ENCODE peak calls at places on chromosomes 2 and 18, in seven cellular contexts. C is NB4; J is stomach; G is CD8-positive, alpha-beta T cell; U is heart left ventricle; I is right atrium auricular region; O is lower lobe of right lung. L is an unnamed sample.

GRCh38 chr18:39589496-39589895 is 2023.9 kb upstream of the CELF4 start:
- DNase-seq in G (no peak), C (no peak), O (no peak), J (no peak), U (no peak), I (no peak), L (no peak)

GRCh38 chr2:7053650-7054262 is 136.5 kb downstream of the RNF144A start:
- DNase-seq in O (no peak), U (no peak), I (no peak), C (no peak), J (no peak), G (no peak), L (no peak)

GRCh38 chr18:49059028-49059670 is 108.4 kb upstream of the SMAD7 start:
- DNase-seq in C (peak), G (no peak), O (no peak), I (no peak), U (no peak), J (no peak), L (peak)

GRCh38 chr18:35861367-35862114 is 110.9 kb upstream of the RMP24 start:
- DNase-seq in C (no peak), I (peak), O (no peak), G (no peak), U (no peak), J (no peak), L (no peak)

GRCh38 chr2:88669371-88670214 is 21.9 kb upstream of the RPIA start:
- DNase-seq in G (no peak), U (no peak), C (peak), I (no peak), J (peak), O (no peak), L (peak)

GRCh38 chr2:191051825-191052778 is 38.1 kb upstream of the STAT1 start:
- DNase-seq in C (peak), U (no peak), J (no peak), G (no peak), I (no peak), O (no peak), L (peak)

GRCh38 chr2:226760412-226761194 is 39.0 kb downstream of the IRS1 start:
- DNase-seq in I (no peak), U (no peak), C (peak), O (no peak), G (no peak), J (no peak), L (peak)

GRCh38 chr2:190722061-190722759 is 73.3 kb downstream of the NAB1 start:
- DNase-seq in I (no peak), J (no peak), O (no peak), G (no peak), U (no peak), C (no peak), L (no peak)

GRCh38 chr18:37450434-37451133 is 115.0 kb downstream of the CELF4 start:
- DNase-seq in J (no peak), C (no peak), O (no peak), I (no peak), G (no peak), U (no peak), L (no peak)

GRCh38 chr2:44148997-44149396 is 19.7 kb upstream of the PPM1B start:
- DNase-seq in U (no peak), O (no peak), G (no peak), C (peak), J (no peak), I (no peak), L (no peak)

GRCh38 chr2:146677280-146677679 is 1167.5 kb upstream of the ACVR2A start:
- DNase-seq in I (no peak), O (no peak), U (no peak), C (no peak), G (no peak), J (no peak), L (peak)

GRCh38 chr2:212845941-212846340 is 305.5 kb downstream of the IKZF2 start:
- DNase-seq in J (no peak), U (no peak), G (no peak), I (no peak), O (no peak), C (no peak), L (peak)

GRCh38 chr2:16328521-16329190 is 337.0 kb downstream of the CYRIA start:
- DNase-seq in C (no peak), G (no peak), I (no peak), J (no peak), U (no peak), O (no peak), L (no peak)

GRCh38 chr2:189369566-189369965 is 71.7 kb upstream of the WDR75 start:
- DNase-seq in J (no peak), I (no peak), U (no peak), C (no peak), O (no peak), G (no peak), L (peak)

GRCh38 chr2:68646303-68646702 is 2.9 kb downstream of the PROKR1 start:
- DNase-seq in J (no peak), U (no peak), C (peak), G (no peak), O (no peak), I (no peak), L (no peak)

GRCh38 chr2:68645523-68645922 is 2.1 kb downstream of the PROKR1 start:
- DNase-seq in O (no peak), C (peak), U (no peak), I (no peak), J (no peak), G (no peak), L (peak)

GRCh38 chr2:68643874-68644485 is 601 bp downstream of the PROKR1 start:
- DNase-seq in O (no peak), U (no peak), C (no peak), J (no peak), I (no peak), G (no peak), L (no peak)

GRCh38 chr2:68643011-68643873 is at the start of gene PROKR1:
- DNase-seq in I (no peak), G (no peak), U (peak), J (peak), C (peak), O (peak), L (no peak)
- H3K4me3 ChIP-seq in I (peak), G (no peak), U (peak), J (peak), C (no peak), O (peak), L (peak)

GRCh38 chr2:197615033-197615652 is 60.2 kb downstream of the RFTN2 start:
- DNase-seq in C (no peak), J (no peak), I (no peak), G (no peak), U (no peak), O (no peak), L (no peak)
- TF ChIP-seq CTCF in C (no peak), J (no peak), I (no peak), G (no peak), U (no peak), O (peak), L (no peak)

GRCh38 chr2:237487496-237487895 is 445 bp downstream of the MLPH start:
- DNase-seq in I (no peak), J (peak), C (no peak), O (no peak), U (no peak), G (no peak), L (peak)
- H3K4me3 ChIP-seq in I (peak), J (peak), C (no peak), O (peak), U (peak), G (no peak), L (peak)

GRCh38 chr18:25915907-25916306 is 174.5 kb downstream of the SS18 start:
- DNase-seq in G (no peak), U (no peak), O (no peak), J (no peak), C (no peak), I (no peak), L (no peak)

GRCh38 chr18:25927830-25928229 is 162.6 kb downstream of the SS18 start:
- DNase-seq in G (no peak), J (no peak), C (no peak), I (no peak), U (no peak), O (no peak), L (no peak)

GRCh38 chr18:25923193-25923592 is 167.2 kb downstream of the SS18 start:
- DNase-seq in I (no peak), C (no peak), G (no peak), J (no peak), O (no peak), U (no peak), L (no peak)

GRCh38 chr18:25921677-25922421 is 168.6 kb downstream of the SS18 start:
- DNase-seq in O (no peak), I (no peak), U (no peak), C (peak), G (no peak), J (peak), L (peak)
- TF ChIP-seq CTCF in O (peak), I (peak), U (peak), C (peak), G (peak), J (peak), L (peak)

GRCh38 chr2:192243488-192243887 is 48.8 kb upstream of the TMEFF2 start:
- DNase-seq in I (no peak), C (no peak), G (no peak), O (no peak), U (no peak), J (no peak), L (peak)
- H3K4me3 ChIP-seq in I (no peak), C (no peak), G (no peak), O (no peak), U (no peak), J (no peak), L (no peak)

DNA sequence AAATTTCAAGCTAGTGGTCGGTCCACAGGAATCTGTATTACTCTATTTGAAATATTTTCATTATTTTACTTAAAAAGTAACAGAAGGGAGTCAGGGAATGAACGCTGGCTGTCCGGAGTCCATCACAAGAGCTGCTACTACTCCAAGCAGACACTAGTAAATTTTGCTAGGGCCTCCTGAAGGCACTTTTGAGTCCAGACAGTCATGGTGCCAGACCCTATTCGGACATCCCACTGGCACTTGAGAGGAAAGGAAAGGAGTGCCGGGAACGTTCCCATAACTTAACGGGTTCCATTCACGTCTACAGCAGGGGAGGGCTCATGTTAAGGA is 582 bp upstream of the GMCL1 start:
- DNase-seq in U (no peak), C (no peak), O (no peak), G (no peak), I (no peak), J (no peak), L (no peak)
- TF ChIP-seq CTCF in U (no peak), C (no peak), O (no peak), G (no peak), I (no peak), J (no peak), L (no peak)

GRCh38 chr2:949894-950626 is 589 bp upstream of the SNTG2 start:
- DNase-seq in O (no peak), U (no peak), C (no peak), G (no peak), I (no peak), J (no peak), L (no peak)

GRCh38 chr2:949384-949893 is 1.2 kb upstream of the SNTG2 start:
- DNase-seq in J (no peak), G (no peak), U (no peak), O (no peak), I (no peak), C (no peak), L (no peak)

GRCh38 chr2:953408-953807 is 2.8 kb downstream of the SNTG2 start:
- DNase-seq in G (no peak), I (no peak), C (no peak), O (no peak), U (no peak), J (no peak), L (no peak)

GRCh38 chr2:951224-952006 is 766 bp downstream of the SNTG2 start:
- DNase-seq in I (no peak), J (no peak), U (no peak), C (no peak), G (no peak), O (no peak), L (no peak)

DNA sequence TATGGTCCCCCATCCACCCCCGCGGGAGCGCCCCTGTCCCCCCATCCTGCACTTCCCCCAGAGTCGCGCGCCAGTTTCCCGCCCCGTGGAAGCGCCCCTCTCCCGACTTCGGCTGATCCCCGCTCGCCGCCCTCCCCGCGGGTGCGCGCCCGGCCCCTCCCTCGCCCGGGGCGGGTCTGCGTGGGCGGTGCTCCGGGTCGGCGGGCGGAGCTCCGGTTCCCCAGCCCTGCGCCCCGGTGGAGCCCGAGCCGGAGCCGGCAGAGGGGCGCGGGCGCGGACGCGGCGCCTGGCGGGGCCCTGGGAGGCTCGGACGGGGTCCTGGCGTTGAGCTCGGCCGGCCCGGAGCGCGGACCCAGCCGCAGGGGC is at the start of gene SNTG2:
- DNase-seq in O (no peak), G (peak), I (no peak), U (no peak), J (peak), C (no peak), L (no peak)
- H3K4me3 ChIP-seq in O (peak), G (peak), I (peak), U (peak), J (peak), C (no peak), L (peak)

GRCh38 chr2:157190151-157190550 is 67.4 kb upstream of the GALNT5 start:
- DNase-seq in C (no peak), J (no peak), O (no peak), I (no peak), G (no peak), U (no peak), L (peak)
- TF ChIP-seq CTCF in C (no peak), J (no peak), O (no peak), I (no peak), G (no peak), U (no peak), L (no peak)

L was measured in fibroblast of mammary gland.